ENCODE peak calls at places on chromosomes 7 and 10, in eight cellular contexts. One of them, this sample, is unnamed.

GRCh38 chr7:69654381-69654780 is 56.1 kb downstream of the AUTS2 start:
- DNase-seq in IMR-90: no peak
- DNase-seq in HCT116: no peak
- DNase-seq in ovary: no peak
- DNase-seq in Peyer's patch: no peak
- DNase-seq in adrenal gland: no peak
- DNase-seq in vagina: no peak
- DNase-seq in lower leg skin: no peak
- DNase-seq in this sample: no peak

GRCh38 chr7:21508538-21508937 is 34.3 kb upstream of the DNAH11 start:
- DNase-seq in IMR-90: no peak
- DNase-seq in HCT116: no peak
- DNase-seq in ovary: no peak
- DNase-seq in Peyer's patch: no peak
- DNase-seq in adrenal gland: no peak
- DNase-seq in vagina: no peak
- DNase-seq in lower leg skin: no peak
- DNase-seq in this sample: no peak

GRCh38 chr10:47326306-47326926 is 4.2 kb downstream of the GDF2 start:
- DNase-seq in IMR-90: no peak
- DNase-seq in HCT116: no peak
- DNase-seq in ovary: no peak
- DNase-seq in Peyer's patch: no peak
- DNase-seq in adrenal gland: no peak
- DNase-seq in vagina: no peak
- DNase-seq in lower leg skin: peak
- DNase-seq in this sample: peak

GRCh38 chr10:63798599-63799498 is 277.6 kb downstream of the REEP3 start:
- DNase-seq in IMR-90: peak
- DNase-seq in HCT116: no peak
- DNase-seq in ovary: peak
- DNase-seq in Peyer's patch: peak
- DNase-seq in adrenal gland: no peak
- DNase-seq in vagina: no peak
- DNase-seq in lower leg skin: peak
- DNase-seq in this sample: peak

GRCh38 chr10:21363087-21363752 is 162.3 kb downstream of the SKIDA1 start:
- DNase-seq in IMR-90: no peak
- DNase-seq in HCT116: no peak
- DNase-seq in ovary: no peak
- DNase-seq in Peyer's patch: peak
- DNase-seq in adrenal gland: peak
- DNase-seq in vagina: no peak
- DNase-seq in lower leg skin: no peak
- DNase-seq in this sample: no peak

GRCh38 chr10:72297281-72297967 is 23.7 kb downstream of the DDIT4 start:
- DNase-seq in IMR-90: peak
- DNase-seq in HCT116: no peak
- DNase-seq in ovary: peak
- DNase-seq in Peyer's patch: peak
- DNase-seq in adrenal gland: peak
- DNase-seq in vagina: no peak
- DNase-seq in lower leg skin: peak
- DNase-seq in this sample: no peak

GRCh38 chr7:3955751-3956696 is 655.0 kb downstream of the SDK1 start:
- DNase-seq in IMR-90: peak
- DNase-seq in HCT116: no peak
- DNase-seq in ovary: no peak
- DNase-seq in Peyer's patch: peak
- DNase-seq in adrenal gland: no peak
- DNase-seq in vagina: no peak
- DNase-seq in lower leg skin: no peak
- DNase-seq in this sample: peak

GRCh38 chr7:40316176-40316575 is 181.4 kb downstream of the SUGCT start:
- DNase-seq in IMR-90: peak
- DNase-seq in HCT116: no peak
- DNase-seq in ovary: no peak
- DNase-seq in Peyer's patch: no peak
- DNase-seq in adrenal gland: no peak
- DNase-seq in vagina: no peak
- DNase-seq in lower leg skin: no peak
- DNase-seq in this sample: no peak

GRCh38 chr10:126247454-126247975 is 140.8 kb downstream of the ADAM12 start:
- DNase-seq in IMR-90: peak
- DNase-seq in HCT116: no peak
- DNase-seq in ovary: peak
- DNase-seq in Peyer's patch: peak
- DNase-seq in adrenal gland: peak
- DNase-seq in vagina: peak
- DNase-seq in lower leg skin: peak
- DNase-seq in this sample: peak

GRCh38 chr10:79274279-79275104 is 72.8 kb upstream of the PPIF start:
- DNase-seq in IMR-90: no peak
- DNase-seq in HCT116: no peak
- DNase-seq in ovary: no peak
- DNase-seq in Peyer's patch: peak
- DNase-seq in adrenal gland: peak
- DNase-seq in vagina: no peak
- DNase-seq in lower leg skin: peak
- DNase-seq in this sample: no peak

GRCh38 chr7:30625283-30625682 is 30.6 kb downstream of the GARS1 start:
- DNase-seq in IMR-90: no peak
- DNase-seq in HCT116: no peak
- DNase-seq in ovary: no peak
- DNase-seq in Peyer's patch: no peak
- DNase-seq in adrenal gland: no peak
- DNase-seq in vagina: no peak
- DNase-seq in lower leg skin: no peak
- DNase-seq in this sample: no peak

GRCh38 chr7:76372984-76373833 is 14.4 kb upstream of the YWHAG start:
- DNase-seq in IMR-90: peak
- DNase-seq in HCT116: no peak
- DNase-seq in ovary: no peak
- DNase-seq in Peyer's patch: no peak
- DNase-seq in adrenal gland: no peak
- DNase-seq in vagina: no peak
- DNase-seq in lower leg skin: no peak
- DNase-seq in this sample: no peak

GRCh38 chr10:95758351-95759025 is 2.5 kb downstream of the ENTPD1 start:
- DNase-seq in IMR-90: peak
- DNase-seq in HCT116: no peak
- DNase-seq in ovary: no peak
- DNase-seq in Peyer's patch: peak
- DNase-seq in adrenal gland: no peak
- DNase-seq in vagina: no peak
- DNase-seq in lower leg skin: no peak
- DNase-seq in this sample: no peak

GRCh38 chr7:22378199-22378961 is 21.4 kb upstream of the RAPGEF5 start:
- DNase-seq in IMR-90: no peak
- DNase-seq in HCT116: no peak
- DNase-seq in ovary: no peak
- DNase-seq in Peyer's patch: no peak
- DNase-seq in adrenal gland: no peak
- DNase-seq in vagina: no peak
- DNase-seq in lower leg skin: no peak
- DNase-seq in this sample: no peak

GRCh38 chr7:28840515-28841125 is 117.5 kb downstream of the TRIL start:
- DNase-seq in IMR-90: no peak
- DNase-seq in HCT116: peak
- DNase-seq in ovary: no peak
- DNase-seq in Peyer's patch: no peak
- DNase-seq in adrenal gland: no peak
- DNase-seq in vagina: no peak
- DNase-seq in lower leg skin: no peak
- DNase-seq in this sample: no peak

GRCh38 chr7:137390076-137390475 is 46.5 kb upstream of the PTN start:
- DNase-seq in IMR-90: no peak
- DNase-seq in HCT116: no peak
- DNase-seq in ovary: no peak
- DNase-seq in Peyer's patch: no peak
- DNase-seq in adrenal gland: no peak
- DNase-seq in vagina: no peak
- DNase-seq in lower leg skin: no peak
- DNase-seq in this sample: no peak

GRCh38 chr7:1532456-1533254 is 2.2 kb downstream of the MAFK start:
- DNase-seq in IMR-90: peak
- DNase-seq in HCT116: peak
- DNase-seq in ovary: peak
- DNase-seq in Peyer's patch: peak
- DNase-seq in adrenal gland: peak
- DNase-seq in vagina: no peak
- DNase-seq in lower leg skin: peak
- DNase-seq in this sample: peak

DNA sequence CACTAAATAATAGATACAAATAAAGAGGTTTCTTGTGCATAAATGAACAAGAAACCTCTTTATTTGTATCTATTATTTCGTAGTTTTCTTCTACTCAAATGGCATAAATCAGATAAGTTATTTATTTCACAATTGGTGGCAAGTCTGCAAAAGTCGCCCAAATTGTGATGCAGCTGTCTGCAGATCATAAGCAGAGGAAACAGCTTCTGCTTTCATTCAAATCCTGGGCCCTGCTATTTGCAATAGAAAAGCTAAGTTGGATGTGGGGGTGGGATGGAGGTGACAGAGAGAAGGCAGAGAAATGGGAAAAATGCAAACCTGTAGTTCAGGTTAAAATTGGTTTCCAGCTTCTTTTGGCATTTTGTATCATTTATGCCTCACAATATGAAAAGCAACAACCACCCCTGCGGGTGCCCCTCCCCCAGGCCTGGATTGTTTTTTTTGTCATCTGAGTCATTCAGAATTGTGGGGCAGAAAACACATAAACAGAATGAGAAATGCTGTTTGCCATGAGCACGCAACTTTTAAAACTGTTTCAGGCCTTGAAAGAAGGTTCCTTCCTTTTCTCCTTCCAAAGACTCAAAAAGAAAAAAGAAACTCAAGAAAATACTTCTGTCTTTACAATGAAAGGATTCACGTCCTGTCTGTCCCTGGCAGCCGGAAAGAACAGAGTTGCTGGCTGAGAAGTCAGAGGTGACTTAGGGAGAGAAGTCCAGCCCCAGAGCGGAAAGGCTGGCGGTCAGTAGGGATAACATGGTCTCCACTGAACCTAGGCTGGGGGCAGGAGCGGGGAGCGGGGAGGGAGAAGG is 132.9 kb downstream of the BAMBI start:
- DNase-seq in IMR-90: peak
- DNase-seq in HCT116: no peak
- DNase-seq in ovary: no peak
- DNase-seq in Peyer's patch: no peak
- DNase-seq in adrenal gland: no peak
- DNase-seq in vagina: no peak
- DNase-seq in lower leg skin: no peak
- DNase-seq in this sample: no peak
- TF ChIP-seq POLR2A in IMR-90: no peak
- TF ChIP-seq POLR2A in HCT116: no peak
- TF ChIP-seq POLR2A in ovary: no peak
- TF ChIP-seq POLR2A in Peyer's patch: no peak
- TF ChIP-seq POLR2A in adrenal gland: no peak
- TF ChIP-seq POLR2A in vagina: no peak
- TF ChIP-seq POLR2A in lower leg skin: no peak
- TF ChIP-seq POLR2A in this sample: no peak

GRCh38 chr7:26179826-26180497 is 20.6 kb downstream of the HNRNPA2B1 start:
- DNase-seq in IMR-90: no peak
- DNase-seq in HCT116: no peak
- DNase-seq in ovary: no peak
- DNase-seq in Peyer's patch: no peak
- DNase-seq in adrenal gland: no peak
- DNase-seq in vagina: no peak
- DNase-seq in lower leg skin: no peak
- DNase-seq in this sample: no peak
- TF ChIP-seq POLR2A in IMR-90: peak
- TF ChIP-seq POLR2A in HCT116: no peak
- TF ChIP-seq POLR2A in ovary: no peak
- TF ChIP-seq POLR2A in Peyer's patch: no peak
- TF ChIP-seq POLR2A in adrenal gland: no peak
- TF ChIP-seq POLR2A in vagina: no peak
- TF ChIP-seq POLR2A in lower leg skin: no peak
- TF ChIP-seq POLR2A in this sample: no peak

DNA sequence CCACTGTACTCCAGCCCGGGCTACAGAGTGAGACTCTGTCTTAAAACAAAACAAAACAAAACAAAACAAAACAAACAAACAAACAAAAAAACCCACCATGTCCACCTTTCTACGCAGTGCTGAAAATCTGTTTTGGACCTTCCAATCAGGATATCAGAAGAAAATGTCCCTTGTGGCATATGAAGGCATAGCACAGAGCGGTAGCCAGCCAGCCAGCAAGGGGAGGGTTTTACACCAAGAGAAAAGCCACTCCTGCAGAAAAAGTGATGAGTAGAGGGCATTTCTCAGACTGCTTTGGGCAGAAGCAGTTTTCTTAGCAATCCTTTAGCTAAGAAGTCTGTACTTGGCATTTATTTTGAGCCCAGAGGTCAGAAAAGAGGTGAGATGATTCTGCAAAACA is 612.2 kb downstream of the TYW1 start:
- DNase-seq in IMR-90: no peak
- DNase-seq in HCT116: no peak
- DNase-seq in ovary: no peak
- DNase-seq in Peyer's patch: no peak
- DNase-seq in adrenal gland: no peak
- DNase-seq in vagina: no peak
- DNase-seq in lower leg skin: no peak
- DNase-seq in this sample: no peak
- TF ChIP-seq POLR2A in IMR-90: no peak
- TF ChIP-seq POLR2A in HCT116: no peak
- TF ChIP-seq POLR2A in ovary: no peak
- TF ChIP-seq POLR2A in Peyer's patch: no peak
- TF ChIP-seq POLR2A in adrenal gland: no peak
- TF ChIP-seq POLR2A in vagina: no peak
- TF ChIP-seq POLR2A in lower leg skin: no peak
- TF ChIP-seq POLR2A in this sample: no peak

GRCh38 chr10:132412316-132413192 is 15.6 kb downstream of the PWWP2B start:
- DNase-seq in IMR-90: no peak
- DNase-seq in HCT116: no peak
- DNase-seq in ovary: no peak
- DNase-seq in Peyer's patch: no peak
- DNase-seq in adrenal gland: peak
- DNase-seq in vagina: no peak
- DNase-seq in lower leg skin: peak
- DNase-seq in this sample: no peak

GRCh38 chr10:132409667-132410028 is 12.6 kb downstream of the PWWP2B start:
- DNase-seq in IMR-90: no peak
- DNase-seq in HCT116: no peak
- DNase-seq in ovary: no peak
- DNase-seq in Peyer's patch: no peak
- DNase-seq in adrenal gland: no peak
- DNase-seq in vagina: no peak
- DNase-seq in lower leg skin: no peak
- DNase-seq in this sample: no peak

GRCh38 chr10:132411561-132412253 is 14.7 kb downstream of the PWWP2B start:
- DNase-seq in IMR-90: peak
- DNase-seq in HCT116: no peak
- DNase-seq in ovary: peak
- DNase-seq in Peyer's patch: no peak
- DNase-seq in adrenal gland: peak
- DNase-seq in vagina: no peak
- DNase-seq in lower leg skin: no peak
- DNase-seq in this sample: no peak

GRCh38 chr10:132410056-132410778 is 13.2 kb downstream of the PWWP2B start:
- DNase-seq in IMR-90: no peak
- DNase-seq in HCT116: no peak
- DNase-seq in ovary: no peak
- DNase-seq in Peyer's patch: no peak
- DNase-seq in adrenal gland: no peak
- DNase-seq in vagina: no peak
- DNase-seq in lower leg skin: no peak
- DNase-seq in this sample: no peak

GRCh38 chr10:132410779-132411532 is 14.0 kb downstream of the PWWP2B start:
- DNase-seq in IMR-90: no peak
- DNase-seq in HCT116: no peak
- DNase-seq in ovary: no peak
- DNase-seq in Peyer's patch: no peak
- DNase-seq in adrenal gland: no peak
- DNase-seq in vagina: no peak
- DNase-seq in lower leg skin: no peak
- DNase-seq in this sample: no peak
- TF ChIP-seq POLR2A in IMR-90: no peak
- TF ChIP-seq POLR2A in HCT116: no peak
- TF ChIP-seq POLR2A in ovary: no peak
- TF ChIP-seq POLR2A in Peyer's patch: no peak
- TF ChIP-seq POLR2A in adrenal gland: no peak
- TF ChIP-seq POLR2A in vagina: no peak
- TF ChIP-seq POLR2A in lower leg skin: no peak
- TF ChIP-seq POLR2A in this sample: no peak